ENCODE peak calls at places on chromosomes 1 and 21, in eight cellular contexts. B is IMR-90, S is prostate gland, G is tibial artery, D is neural progenitor cell, C is right lobe of liver, W is body of pancreas, M is RWPE2. U is an unnamed sample. For H3K27me3, the result is how much of the 10 kb centered on the place peaks cover.

GRCh38 chr1:215983680-215984079 is 416.6 kb downstream of the KCTD3 start:
- DNase-seq in B (no peak), S (no peak), G (no peak), D (no peak), C (no peak), W (no peak), M (no peak), U (no peak)

GRCh38 chr21:46662765-46663500 is 27.5 kb downstream of the PRMT2 start:
- DNase-seq in B (no peak), S (no peak), G (no peak), D (no peak), C (no peak), W (no peak), M (no peak), U (no peak)

GRCh38 chr1:69985901-69986439 is 219.4 kb downstream of the LRRC40 start:
- DNase-seq in B (peak), S (no peak), G (no peak), D (no peak), C (no peak), W (no peak), M (no peak), U (no peak)

GRCh38 chr1:79355073-79355472 is 348.5 kb upstream of the ADGRL4 start:
- DNase-seq in B (peak), S (no peak), G (no peak), D (no peak), C (no peak), W (no peak), M (no peak), U (no peak)

GRCh38 chr1:231810415-231810814 is 183.8 kb downstream of the DISC1 start:
- DNase-seq in B (no peak), S (no peak), G (no peak), D (no peak), C (no peak), W (no peak), M (no peak), U (no peak)

GRCh38 chr1:159881930-159882839 is 17.8 kb downstream of the CFAP45 start:
- DNase-seq in B (peak), S (peak), G (no peak), D (no peak), C (peak), W (peak), M (peak), U (no peak)

GRCh38 chr1:233647083-233647482 is 33.2 kb downstream of the KCNK1 start:
- DNase-seq in B (no peak), S (no peak), G (no peak), D (no peak), C (no peak), W (no peak), M (no peak), U (no peak)

GRCh38 chr1:173050865-173051264 is at the start of gene TNFSF18:
- DNase-seq in B (peak), S (peak), G (no peak), D (no peak), C (no peak), W (no peak), M (no peak), U (no peak)

GRCh38 chr1:61627365-61627764 is 97.6 kb downstream of the TM2D1 start:
- DNase-seq in B (no peak), S (no peak), G (no peak), D (no peak), C (no peak), W (no peak), M (no peak), U (no peak)

GRCh38 chr1:116460261-116460660 is 87.2 kb downstream of the ATP1A1 start:
- DNase-seq in B (no peak), S (peak), G (no peak), D (no peak), C (no peak), W (no peak), M (no peak), U (no peak)

GRCh38 chr21:39300587-39300986 is 12.8 kb downstream of the BRWD1 start:
- DNase-seq in B (no peak), S (no peak), G (no peak), D (no peak), C (no peak), W (no peak), M (no peak), U (no peak)

GRCh38 chr21:16569679-16570078 is 839.9 kb downstream of the USP25 start:
- DNase-seq in B (peak), S (no peak), G (no peak), D (no peak), C (no peak), W (no peak), M (no peak), U (no peak)

GRCh38 chr21:16570196-16570595 is 840.4 kb downstream of the USP25 start:
- DNase-seq in B (peak), S (no peak), G (no peak), D (no peak), C (no peak), W (no peak), M (no peak), U (no peak)

GRCh38 chr21:16571594-16571993 is 841.8 kb downstream of the USP25 start:
- DNase-seq in B (no peak), S (no peak), G (no peak), D (no peak), C (no peak), W (no peak), M (no peak), U (no peak)

GRCh38 chr21:16570856-16571255 is 841.1 kb downstream of the USP25 start:
- DNase-seq in B (no peak), S (no peak), G (no peak), D (no peak), C (no peak), W (no peak), M (no peak), U (no peak)

DNA sequence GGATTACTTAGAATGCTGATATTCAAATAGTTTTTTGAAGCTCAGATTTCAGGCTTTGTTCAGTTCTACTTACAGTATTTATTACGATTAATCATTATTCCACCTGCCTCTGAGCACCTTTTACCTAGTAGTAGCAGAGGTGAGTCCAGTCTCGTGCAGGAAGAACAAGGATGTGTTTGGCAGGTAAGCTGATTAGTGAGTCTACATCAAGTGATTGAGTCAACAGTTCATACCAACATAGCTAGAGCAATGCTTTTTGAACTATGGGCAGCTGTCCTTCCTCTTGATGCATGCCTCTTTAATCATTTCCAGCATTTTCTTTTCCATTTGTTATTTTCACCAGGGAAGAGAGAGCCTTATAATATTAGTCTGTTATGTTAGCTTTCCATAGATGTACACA is 838.9 kb downstream of the USP25 start:
- DNase-seq in B (no peak), S (no peak), G (no peak), D (no peak), C (no peak), W (no peak), M (no peak), U (no peak)
- H3K4me3 ChIP-seq in B (no peak), S (no peak), G (no peak), D (no peak), C (no peak), W (no peak), M (no peak), U (no peak)

GRCh38 chr1:59236949-59237545 is 59.8 kb upstream of the FGGY start:
- DNase-seq in B (peak), S (no peak), G (no peak), D (no peak), C (no peak), W (no peak), M (no peak), U (no peak)

GRCh38 chr1:59238535-59238934 is 58.4 kb upstream of the FGGY start:
- DNase-seq in B (no peak), S (no peak), G (no peak), D (no peak), C (no peak), W (no peak), M (no peak), U (no peak)

GRCh38 chr1:59241909-59242308 is 55.0 kb upstream of the FGGY start:
- DNase-seq in B (no peak), S (no peak), G (no peak), D (no peak), C (no peak), W (no peak), M (no peak), U (no peak)

GRCh38 chr1:59237905-59238304 is 59.0 kb upstream of the FGGY start:
- DNase-seq in B (peak), S (no peak), G (no peak), D (no peak), C (no peak), W (no peak), M (no peak), U (no peak)

DNA sequence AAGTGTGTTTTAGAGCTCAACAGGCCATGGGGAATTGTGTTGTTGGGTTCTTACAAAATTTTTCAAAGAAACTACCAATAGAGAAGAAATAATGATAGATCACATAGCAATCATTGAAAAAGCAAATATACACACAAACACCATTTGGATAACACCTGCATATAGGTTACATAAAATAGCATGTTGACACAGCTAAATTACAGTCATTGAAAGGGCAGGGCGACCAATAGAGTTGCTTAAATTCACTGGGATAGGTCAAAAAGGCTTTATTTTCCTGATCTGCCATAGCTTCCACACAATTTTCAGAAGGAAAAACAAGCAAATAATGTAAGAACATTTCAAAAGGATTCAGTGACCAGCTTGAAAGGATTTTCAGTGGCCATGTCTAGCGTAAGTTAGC is 57.9 kb upstream of the FGGY start:
- DNase-seq in B (no peak), S (no peak), G (no peak), D (no peak), C (no peak), W (no peak), M (no peak), U (no peak)
- H3K27me3 ChIP-seq in B (under half), S (under half), G (under half), D (under half), C (under half), W (under half), M (under half), U (under half)

DNA sequence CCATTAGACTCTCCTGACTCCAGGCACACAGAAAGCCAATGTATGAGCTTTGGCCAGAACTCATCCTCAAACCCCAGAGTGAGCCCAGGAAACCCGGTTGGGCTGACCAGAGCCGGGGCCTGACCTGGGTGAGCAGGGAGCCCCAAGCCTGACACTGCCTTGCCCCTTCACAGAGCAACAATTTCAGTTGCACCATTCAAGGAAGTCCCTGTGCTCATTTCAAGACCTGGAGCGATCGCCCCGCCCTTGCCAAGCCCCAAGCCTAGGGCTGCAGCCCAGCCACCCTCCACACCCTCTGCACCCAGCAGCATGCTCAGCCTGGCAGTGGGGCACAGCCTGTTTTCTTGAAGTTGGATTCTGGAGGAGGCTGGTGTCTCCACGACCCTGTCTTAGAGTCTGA is 2.3 kb downstream of the NBL1 start:
- DNase-seq in B (no peak), S (peak), G (no peak), D (no peak), C (no peak), W (no peak), M (no peak), U (peak)
- H3K4me3 ChIP-seq in B (no peak), S (peak), G (peak), D (no peak), C (no peak), W (no peak), M (no peak), U (no peak)

DNA sequence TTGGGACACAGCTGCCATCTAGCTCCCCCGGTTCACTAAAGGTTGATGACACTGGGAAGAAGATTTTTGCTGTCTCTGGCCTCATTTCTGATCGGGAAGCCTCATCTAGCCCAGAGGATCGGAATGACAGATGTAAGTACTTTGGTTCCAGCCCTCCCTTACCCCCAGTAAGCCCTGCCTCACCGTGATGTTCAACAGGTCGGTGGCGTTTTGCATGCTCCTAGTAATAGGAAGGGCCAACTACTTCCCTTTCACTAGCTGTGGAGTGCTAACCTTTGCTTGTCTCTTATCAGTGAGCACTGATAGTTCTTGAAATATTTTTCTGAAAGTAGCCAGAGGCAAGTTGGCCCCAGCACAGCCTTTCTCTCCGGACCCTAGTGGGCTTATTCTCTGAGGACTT is 7.5 kb downstream of the RNF220 start:
- DNase-seq in B (no peak), S (no peak), G (no peak), D (no peak), C (no peak), W (no peak), M (no peak), U (no peak)
- H3K27me3 ChIP-seq in B (half or more), S (under half), G (under half), D (half or more), C (under half), W (half or more), M (half or more), U (half or more)

DNA sequence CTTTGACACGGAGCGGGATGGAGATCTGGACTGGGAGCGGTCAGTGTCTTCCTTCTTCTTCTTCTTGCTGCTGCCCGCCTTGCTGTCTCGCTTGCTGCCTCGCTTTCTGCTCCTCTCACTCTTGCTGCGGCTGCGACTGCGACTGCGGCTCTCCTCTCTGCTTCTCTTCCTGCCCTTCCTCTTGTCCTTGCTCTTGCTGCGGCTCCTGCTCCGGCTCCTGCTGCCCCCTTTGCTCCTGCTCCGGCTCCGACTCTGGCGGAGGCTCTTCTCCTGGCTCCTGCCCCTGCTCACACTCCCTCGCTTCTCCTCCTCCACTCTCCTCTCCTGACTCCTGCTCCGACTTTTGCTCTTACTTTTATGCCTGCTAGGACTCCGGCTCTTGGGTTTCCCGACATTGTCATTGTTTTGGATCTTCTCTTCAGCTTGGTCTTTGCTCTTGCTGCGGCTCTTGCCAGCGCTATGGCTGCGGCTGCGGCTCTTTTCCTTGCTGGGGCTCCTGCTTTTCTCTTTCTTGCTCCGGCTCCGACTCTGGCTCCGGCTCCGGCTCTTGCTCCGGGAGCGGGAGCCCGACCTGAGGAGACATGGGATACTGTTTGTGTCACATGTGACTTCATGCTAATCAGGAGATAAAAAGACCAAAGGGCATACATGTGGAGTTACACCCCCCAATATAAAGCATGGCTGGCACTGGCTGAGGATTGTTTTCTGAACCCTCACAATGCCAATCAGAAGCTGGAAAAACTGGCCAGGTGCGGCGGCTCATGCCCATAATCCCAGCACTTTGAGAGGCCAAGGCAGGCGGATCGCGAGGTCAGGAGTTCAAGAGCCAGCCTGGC is 25.2 kb upstream of the TMEM200B start:
- DNase-seq in B (no peak), S (no peak), G (no peak), D (no peak), C (peak), W (no peak), M (no peak), U (no peak)
- H3K4me3 ChIP-seq in B (no peak), S (no peak), G (no peak), D (no peak), C (no peak), W (no peak), M (no peak), U (no peak)

DNA sequence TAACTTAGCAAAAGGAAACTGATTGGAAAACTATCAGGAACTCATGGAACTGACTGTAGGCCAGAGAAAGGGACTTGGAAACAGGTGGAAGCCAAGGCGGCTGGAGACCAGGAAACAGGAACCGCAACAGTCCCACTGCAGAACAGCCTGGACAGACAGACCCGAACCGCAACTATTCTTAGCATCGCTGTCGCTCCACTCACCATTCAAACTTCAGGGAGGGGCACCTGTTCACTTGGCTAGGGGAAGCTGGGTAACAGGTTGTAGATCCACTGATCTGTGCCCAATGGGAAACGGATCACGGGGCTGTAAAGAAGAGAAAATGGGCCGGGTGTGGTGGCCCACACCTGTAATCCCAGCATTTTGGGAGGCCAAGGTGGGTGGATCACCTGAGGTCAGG is 61.9 kb downstream of the CLSTN1 start:
- DNase-seq in B (no peak), S (no peak), G (no peak), D (no peak), C (no peak), W (no peak), M (no peak), U (no peak)
- H3K27me3 ChIP-seq in B (under half), S (under half), G (under half), D (under half), C (under half), W (under half), M (under half), U (under half)

U was measured in H7.